ENCODE peak calls at places on chromosome X, in seven cellular contexts. O, P, K, R, C, Y and W are unnamed samples.

GRCh38 chrX:69161786-69162349 is 3.4 kb downstream of the PJA1 start:
- DNase-seq in O (no peak), P (no peak), K (no peak), R (no peak), C (no peak), Y (no peak), W (no peak)

GRCh38 chrX:152897216-152898144 is at the start of gene ZNF185:
- DNase-seq in O (no peak), P (peak; percentile 89), K (no peak), R (peak; percentile 25), C (peak; percentile 74), Y (no peak), W (no peak)

GRCh38 chrX:140157611-140158010 is 192.3 kb upstream of the CXorf66 start:
- DNase-seq in O (no peak), P (peak; percentile 59), K (no peak), R (peak; percentile 93), C (no peak), Y (no peak), W (no peak)

GRCh38 chrX:65667157-65667502 is 324 bp upstream of the MSN start:
- DNase-seq in O (no peak), P (no peak), K (no peak), R (no peak), C (no peak), Y (no peak), W (no peak)

GRCh38 chrX:49171752-49172279 is at the start of gene PLP2:
- DNase-seq in O (peak; percentile 62), P (peak; percentile 43), K (no peak), R (peak; percentile 24), C (peak; percentile 37), Y (peak; percentile 85), W (peak; percentile 60)

GRCh38 chrX:69073721-69074120 is 91.5 kb downstream of the PJA1 start:
- DNase-seq in O (no peak), P (no peak), K (no peak), R (no peak), C (no peak), Y (no peak), W (no peak)

GRCh38 chrX:65687367-65687766 is 19.9 kb downstream of the MSN start:
- DNase-seq in O (no peak), P (no peak), K (no peak), R (no peak), C (no peak), Y (no peak), W (no peak)

GRCh38 chrX:84487365-84488353 is 14.6 kb downstream of the HDX start:
- DNase-seq in O (no peak), P (no peak), K (no peak), R (no peak), C (no peak), Y (no peak), W (no peak)

GRCh38 chrX:14936561-14936960 is 63.3 kb downstream of the MOSPD2 start:
- DNase-seq in O (no peak), P (no peak), K (peak; percentile 20), R (peak; percentile 73), C (no peak), Y (no peak), W (no peak)

GRCh38 chrX:150192846-150193245 is 170.3 kb upstream of the MAMLD1 start:
- DNase-seq in O (no peak), P (no peak), K (no peak), R (no peak), C (no peak), Y (no peak), W (no peak)

GRCh38 chrX:111503594-111503993 is 7.9 kb upstream of the SERTM2 start:
- DNase-seq in O (no peak), P (no peak), K (no peak), R (no peak), C (no peak), Y (no peak), W (no peak)

GRCh38 chrX:53481093-53481492 is 46.9 kb upstream of the HSD17B10 start:
- DNase-seq in O (no peak), P (peak; percentile 19), K (no peak), R (no peak), C (no peak), Y (no peak), W (no peak)

GRCh38 chrX:76454456-76454927 is 27.0 kb downstream of the MAGEE1 start:
- DNase-seq in O (no peak), P (peak; percentile 39), K (no peak), R (no peak), C (peak; percentile 44), Y (no peak), W (no peak)

GRCh38 chrX:40145670-40146470 is 48.1 kb upstream of the BCOR start:
- DNase-seq in O (no peak), P (peak; percentile 39), K (no peak), R (no peak), C (no peak), Y (no peak), W (no peak)

GRCh38 chrX:132592880-132593279 is 104.0 kb upstream of the MBNL3 start:
- DNase-seq in O (no peak), P (peak; percentile 49), K (no peak), R (no peak), C (peak; percentile 49), Y (no peak), W (peak; percentile 56)

GRCh38 chrX:1686642-1687041 is 71.8 kb downstream of the ASMT start:
- DNase-seq in O (no peak), P (no peak), K (no peak), R (peak; percentile 23), C (no peak), Y (no peak), W (no peak)

GRCh38 chrX:72304877-72305276 is 837 bp downstream of the CITED1 start:
- DNase-seq in O (no peak), P (peak; percentile 59), K (no peak), R (no peak), C (peak; percentile 33), Y (no peak), W (no peak)

GRCh38 chrX:22968494-22968893 is 31.3 kb upstream of the DDX53 start:
- DNase-seq in O (no peak), P (no peak), K (no peak), R (no peak), C (no peak), Y (no peak), W (no peak)

GRCh38 chrX:3728454-3728853 is 15.0 kb upstream of the PRKX start:
- DNase-seq in O (no peak), P (no peak), K (no peak), R (peak; percentile 34), C (no peak), Y (no peak), W (no peak)

GRCh38 chrX:40066700-40067099 is 31.1 kb downstream of the BCOR start:
- DNase-seq in O (no peak), P (no peak), K (no peak), R (no peak), C (no peak), Y (no peak), W (no peak)

GRCh38 chrX:116318672-116319071 is 117.7 kb upstream of the SLC6A14 start:
- DNase-seq in O (no peak), P (no peak), K (no peak), R (no peak), C (no peak), Y (no peak), W (no peak)

GRCh38 chrX:33190016-33190415 is 21.3 kb downstream of the DMD start:
- DNase-seq in O (no peak), P (no peak), K (no peak), R (no peak), C (no peak), Y (no peak), W (no peak)

GRCh38 chrX:148500428-148501120 is at the start of gene AFF2:
- DNase-seq in O (peak; percentile 19), P (peak; percentile 81), K (no peak), R (peak; percentile 18), C (peak; percentile 52), Y (no peak), W (peak; percentile 50)

GRCh38 chrX:88863726-88864125 is 116.7 kb downstream of the CPXCR1 start:
- DNase-seq in O (no peak), P (no peak), K (no peak), R (no peak), C (no peak), Y (no peak), W (no peak)

GRCh38 chrX:44451056-44451455 is 91.6 kb downstream of the FUNDC1 start:
- DNase-seq in O (no peak), P (peak; percentile 78), K (no peak), R (no peak), C (no peak), Y (no peak), W (no peak)

GRCh38 chrX:29545878-29546277 is 669.5 kb upstream of the MAGEB2 start:
- DNase-seq in O (no peak), P (no peak), K (no peak), R (no peak), C (no peak), Y (no peak), W (no peak)

GRCh38 chrX:132474522-132474921 is 14.3 kb downstream of the MBNL3 start:
- DNase-seq in O (no peak), P (no peak), K (no peak), R (no peak), C (no peak), Y (no peak), W (no peak)

GRCh38 chrX:21678059-21678458 is 19.9 kb upstream of the KLHL34 start:
- DNase-seq in O (no peak), P (no peak), K (no peak), R (no peak), C (no peak), Y (no peak), W (no peak)

DNA sequence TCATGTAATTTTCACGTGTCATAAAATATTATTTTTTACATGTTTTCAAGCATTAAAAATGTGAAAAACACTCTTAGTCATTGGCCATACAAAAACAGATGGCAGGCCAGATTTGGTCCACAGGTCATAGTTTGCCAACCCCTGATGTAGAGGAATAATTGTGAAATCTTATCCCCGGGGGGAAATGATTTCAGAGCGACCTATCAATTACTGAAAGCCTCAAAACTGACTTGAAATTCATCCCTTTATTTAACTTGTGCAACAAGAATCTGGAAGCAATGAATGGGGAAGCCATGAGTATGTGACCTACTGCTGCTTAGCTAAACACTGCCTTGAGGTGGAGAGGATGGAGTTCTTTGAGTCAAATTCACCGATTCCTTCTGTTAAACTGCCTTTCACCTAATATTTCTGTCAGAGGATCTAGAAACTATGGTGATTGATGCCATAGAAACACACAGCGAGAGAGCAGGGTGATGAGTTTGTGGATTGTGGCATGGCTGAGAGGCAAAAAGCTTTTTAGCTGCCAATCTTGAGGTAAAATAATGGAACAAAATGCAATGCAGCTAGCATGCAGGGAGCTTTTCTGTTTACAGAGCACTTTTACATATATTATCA is 30.3 kb upstream of the BRS3 start:
- DNase-seq in O (no peak), P (no peak), K (peak; percentile 24), R (no peak), C (no peak), Y (no peak), W (no peak)
- H3K4me3 ChIP-seq in O (no peak overlapping the region), P (no peak overlapping the region), K (no peak overlapping the region), R (no peak overlapping the region), C (no peak overlapping the region), Y (no peak overlapping the region), W (no peak overlapping the region)

GRCh38 chrX:146224442-146224841 is 406.8 kb downstream of the SLITRK2 start:
- DNase-seq in O (no peak), P (peak; percentile 20), K (no peak), R (no peak), C (no peak), Y (no peak), W (no peak)
- TF ChIP-seq CTCF in O (no peak), P (peak; percentile 54), K (no peak), R (no peak), C (no peak), Y (no peak), W (no peak)

GRCh38 chrX:627995-628394 is 2.6 kb upstream of the SHOX start:
- DNase-seq in O (no peak), P (no peak), K (no peak), R (no peak), C (no peak), Y (no peak), W (no peak)
- H3K27me3 ChIP-seq in O (peaks cover 70% of the 10 kb centered on the region), P (peaks cover 100% of the 10 kb centered on the region), K (peaks cover 60% of the 10 kb centered on the region), R (peaks cover 13% of the 10 kb centered on the region), C (peaks cover 90% of the 10 kb centered on the region), Y (no peaks in the 10 kb centered on the region), W (peaks cover 50% of the 10 kb centered on the region)

GRCh38 chrX:136975642-136976518 is 57.9 kb downstream of the GPR101 start:
- DNase-seq in O (no peak), P (no peak), K (no peak), R (no peak), C (no peak), Y (no peak), W (no peak)
- H3K4me3 ChIP-seq in O (no peak overlapping the region), P (no peak overlapping the region), K (no peak overlapping the region), R (no peak overlapping the region), C (no peak overlapping the region), Y (no peak overlapping the region), W (no peak overlapping the region)